ENCODE peak calls at places on chromosomes 16 and 17, in eight cellular contexts. One of them, this sample, is unnamed.

GRCh38 chr17:19248923-19249574 is 11.9 kb downstream of the EPN2 start:
- DNase-seq in fibroblast of mammary gland: peak; percentile 95
- DNase-seq in HFFc6: peak; percentile 89
- DNase-seq in neural crest cell: no peak
- DNase-seq in dorsolateral prefrontal cortex: peak; percentile 72
- DNase-seq in cardiac muscle cell: no peak
- DNase-seq in BJ: peak; percentile 58
- DNase-seq in heart left ventricle: peak; percentile 76
- DNase-seq in this sample: peak; percentile 10

GRCh38 chr17:57902800-57903759 is 52.1 kb downstream of the CUEDC1 start:
- DNase-seq in cardiac muscle cell: no peak
- DNase-seq in fibroblast of mammary gland: peak; percentile 85
- DNase-seq in HFFc6: peak; percentile 80
- DNase-seq in neural crest cell: no peak
- DNase-seq in dorsolateral prefrontal cortex: peak; percentile 71
- DNase-seq in heart left ventricle: peak; percentile 92
- DNase-seq in BJ: peak; percentile 68
- DNase-seq in this sample: no peak

GRCh38 chr17:34151081-34151480 is 104.0 kb upstream of the CCL2 start:
- DNase-seq in HFFc6: peak; percentile 3
- DNase-seq in heart left ventricle: no peak
- DNase-seq in neural crest cell: no peak
- DNase-seq in fibroblast of mammary gland: no peak
- DNase-seq in dorsolateral prefrontal cortex: no peak
- DNase-seq in BJ: peak; percentile 8
- DNase-seq in cardiac muscle cell: no peak
- DNase-seq in this sample: no peak

GRCh38 chr16:50665128-50665878 is 15.8 kb downstream of the SNX20 start:
- DNase-seq in cardiac muscle cell: peak; percentile 83
- DNase-seq in neural crest cell: peak; percentile 98
- DNase-seq in heart left ventricle: peak; percentile 78
- DNase-seq in HFFc6: peak; percentile 53
- DNase-seq in dorsolateral prefrontal cortex: no peak
- DNase-seq in fibroblast of mammary gland: peak; percentile 64
- DNase-seq in BJ: peak; percentile 4
- DNase-seq in this sample: peak; percentile 88

GRCh38 chr17:72518810-72519597 is 398.2 kb downstream of the SOX9 start:
- DNase-seq in BJ: no peak
- DNase-seq in cardiac muscle cell: no peak
- DNase-seq in neural crest cell: no peak
- DNase-seq in heart left ventricle: no peak
- DNase-seq in dorsolateral prefrontal cortex: no peak
- DNase-seq in HFFc6: no peak
- DNase-seq in fibroblast of mammary gland: no peak
- DNase-seq in this sample: no peak

GRCh38 chr16:84036982-84037425 is 5.6 kb downstream of the SLC38A8 start:
- DNase-seq in dorsolateral prefrontal cortex: no peak
- DNase-seq in cardiac muscle cell: no peak
- DNase-seq in fibroblast of mammary gland: no peak
- DNase-seq in HFFc6: no peak
- DNase-seq in heart left ventricle: no peak
- DNase-seq in BJ: no peak
- DNase-seq in neural crest cell: no peak
- DNase-seq in this sample: no peak

GRCh38 chr17:67181825-67182224 is 63.2 kb downstream of the HELZ start:
- DNase-seq in HFFc6: no peak
- DNase-seq in dorsolateral prefrontal cortex: no peak
- DNase-seq in fibroblast of mammary gland: no peak
- DNase-seq in cardiac muscle cell: no peak
- DNase-seq in BJ: no peak
- DNase-seq in neural crest cell: no peak
- DNase-seq in heart left ventricle: no peak
- DNase-seq in this sample: no peak

GRCh38 chr17:75731086-75731715 is 9.9 kb downstream of the ITGB4 start:
- DNase-seq in neural crest cell: no peak
- DNase-seq in HFFc6: no peak
- DNase-seq in fibroblast of mammary gland: no peak
- DNase-seq in dorsolateral prefrontal cortex: no peak
- DNase-seq in heart left ventricle: no peak
- DNase-seq in cardiac muscle cell: no peak
- DNase-seq in BJ: no peak
- DNase-seq in this sample: no peak

GRCh38 chr17:20073056-20073979 is 64.2 kb downstream of the SPECC1 start:
- DNase-seq in heart left ventricle: peak; percentile 78
- DNase-seq in dorsolateral prefrontal cortex: no peak
- DNase-seq in HFFc6: no peak
- DNase-seq in cardiac muscle cell: no peak
- DNase-seq in BJ: no peak
- DNase-seq in fibroblast of mammary gland: peak; percentile 51
- DNase-seq in neural crest cell: no peak
- DNase-seq in this sample: no peak

GRCh38 chr17:42530952-42531454 is 5.0 kb upstream of the NAGLU start:
- DNase-seq in neural crest cell: no peak
- DNase-seq in heart left ventricle: no peak
- DNase-seq in fibroblast of mammary gland: no peak
- DNase-seq in dorsolateral prefrontal cortex: no peak
- DNase-seq in cardiac muscle cell: no peak
- DNase-seq in BJ: no peak
- DNase-seq in HFFc6: no peak
- DNase-seq in this sample: no peak

GRCh38 chr17:42527932-42528331 is 8.1 kb upstream of the NAGLU start:
- DNase-seq in BJ: no peak
- DNase-seq in cardiac muscle cell: no peak
- DNase-seq in heart left ventricle: no peak
- DNase-seq in dorsolateral prefrontal cortex: no peak
- DNase-seq in fibroblast of mammary gland: no peak
- DNase-seq in neural crest cell: no peak
- DNase-seq in HFFc6: no peak
- DNase-seq in this sample: no peak

GRCh38 chr17:42529054-42529453 is 7.0 kb upstream of the NAGLU start:
- DNase-seq in cardiac muscle cell: no peak
- DNase-seq in HFFc6: no peak
- DNase-seq in fibroblast of mammary gland: no peak
- DNase-seq in heart left ventricle: no peak
- DNase-seq in neural crest cell: no peak
- DNase-seq in BJ: no peak
- DNase-seq in dorsolateral prefrontal cortex: no peak
- DNase-seq in this sample: no peak

GRCh38 chr17:42535400-42536047 is 517 bp upstream of the NAGLU start:
- DNase-seq in cardiac muscle cell: no peak
- DNase-seq in dorsolateral prefrontal cortex: no peak
- DNase-seq in BJ: no peak
- DNase-seq in fibroblast of mammary gland: no peak
- DNase-seq in neural crest cell: no peak
- DNase-seq in heart left ventricle: no peak
- DNase-seq in HFFc6: no peak
- DNase-seq in this sample: no peak

DNA sequence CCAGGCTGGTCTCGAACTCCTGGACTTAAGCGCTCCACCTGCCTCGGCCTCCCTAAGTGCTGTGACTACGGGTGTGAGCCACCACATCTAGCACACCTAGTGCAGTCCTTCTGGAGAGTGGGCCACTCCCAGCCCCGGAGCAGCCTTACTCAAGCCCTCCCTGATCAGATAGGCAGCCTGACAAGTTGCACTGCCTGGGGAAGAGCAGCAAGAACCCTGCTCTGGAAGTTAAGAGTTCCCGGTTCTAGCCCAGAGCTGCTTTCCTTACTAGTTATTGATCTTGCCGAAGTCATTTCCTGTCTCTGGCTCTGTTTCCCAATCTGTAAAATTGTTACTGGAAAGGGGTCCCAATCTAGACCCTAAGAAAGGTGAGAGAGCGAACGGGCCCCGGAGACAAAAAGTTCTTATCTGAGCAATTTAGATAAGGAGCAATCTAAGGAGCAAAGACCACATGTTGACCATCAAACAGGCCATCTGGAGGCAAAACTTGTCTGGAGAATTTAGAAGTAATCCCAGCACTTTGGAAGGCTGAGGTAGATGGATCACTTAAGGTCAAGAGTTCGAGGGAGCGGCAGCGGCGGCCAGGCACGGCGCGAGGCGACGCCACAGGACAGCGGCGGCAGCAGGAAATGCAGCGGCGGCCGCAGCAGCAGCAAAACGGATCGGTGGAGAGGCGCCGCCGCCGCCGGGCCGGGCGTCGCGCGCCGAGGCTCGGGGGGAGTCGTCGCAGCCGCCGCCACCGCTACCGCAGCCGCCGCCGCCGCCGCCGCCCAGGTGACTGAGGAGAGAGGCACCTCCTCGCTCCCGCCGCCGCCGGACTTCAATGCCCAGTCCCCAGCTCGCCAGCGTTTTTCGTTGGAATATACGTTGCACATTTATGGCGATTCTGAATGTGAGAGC is 4.3 kb upstream of the NAGLU start:
- DNase-seq in HFFc6: peak; percentile 37
- DNase-seq in neural crest cell: peak; percentile 47
- DNase-seq in dorsolateral prefrontal cortex: no peak
- DNase-seq in heart left ventricle: peak; percentile 79
- DNase-seq in cardiac muscle cell: peak; percentile 76
- DNase-seq in BJ: no peak
- DNase-seq in fibroblast of mammary gland: peak; percentile 42
- DNase-seq in this sample: peak; percentile 74
- TF ChIP-seq CTCF in HFFc6: peak; percentile 68
- TF ChIP-seq CTCF in neural crest cell: peak; percentile 62
- TF ChIP-seq CTCF in dorsolateral prefrontal cortex: peak; percentile 56
- TF ChIP-seq CTCF in heart left ventricle: peak; percentile 19
- TF ChIP-seq CTCF in cardiac muscle cell: peak; percentile 37
- TF ChIP-seq CTCF in BJ: peak; percentile 51
- TF ChIP-seq CTCF in fibroblast of mammary gland: peak; percentile 25
- TF ChIP-seq CTCF in this sample: peak; percentile 27

GRCh38 chr17:1716076-1716911 is 6.1 kb upstream of the TLCD2 start:
- DNase-seq in BJ: peak; percentile 100
- DNase-seq in neural crest cell: peak; percentile 99
- DNase-seq in HFFc6: peak; percentile 100
- DNase-seq in dorsolateral prefrontal cortex: peak; percentile 100
- DNase-seq in fibroblast of mammary gland: peak; percentile 100
- DNase-seq in cardiac muscle cell: peak; percentile 100
- DNase-seq in heart left ventricle: peak; percentile 100
- DNase-seq in this sample: peak; percentile 100
- TF ChIP-seq CTCF in BJ: peak; percentile 37
- TF ChIP-seq CTCF in neural crest cell: no peak
- TF ChIP-seq CTCF in HFFc6: peak; percentile 33
- TF ChIP-seq CTCF in dorsolateral prefrontal cortex: peak; percentile 36
- TF ChIP-seq CTCF in fibroblast of mammary gland: no peak
- TF ChIP-seq CTCF in cardiac muscle cell: peak; percentile 30
- TF ChIP-seq CTCF in heart left ventricle: no peak
- TF ChIP-seq CTCF in this sample: no peak

DNA sequence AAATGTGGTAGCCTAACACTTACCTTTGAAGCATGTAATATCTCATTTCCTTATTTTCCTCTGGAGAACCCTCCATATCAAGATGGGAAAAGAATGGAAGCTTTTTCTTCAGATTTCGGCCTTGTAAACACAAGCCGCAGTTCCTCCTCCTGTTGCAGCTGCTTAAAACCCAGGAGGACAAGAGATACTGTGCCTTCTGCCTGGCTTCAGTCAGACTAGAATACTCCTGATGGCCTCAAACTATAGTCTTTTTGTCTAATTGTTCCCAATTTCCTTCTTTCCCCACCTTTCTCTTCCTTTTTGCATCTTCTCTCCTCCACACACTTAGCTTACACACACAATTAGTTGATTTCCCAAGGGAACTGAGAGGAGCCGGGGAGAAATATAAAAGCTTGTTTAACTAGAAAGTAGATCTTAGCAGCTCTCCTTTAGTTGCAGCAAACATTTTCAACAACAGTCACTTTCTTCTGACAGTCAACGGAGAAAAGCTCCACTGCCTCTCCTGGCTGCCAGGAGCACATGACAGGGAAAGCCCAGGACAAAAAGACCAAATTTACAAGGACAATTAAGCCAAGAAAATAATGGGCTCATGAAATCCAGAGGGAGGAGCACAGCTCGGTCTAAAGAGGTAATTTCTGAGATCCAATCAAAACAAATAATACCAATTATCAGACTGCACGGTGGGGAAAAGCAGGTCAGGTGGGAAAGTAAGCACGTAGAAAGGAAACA is 76.4 kb upstream of the C17orf78 start:
- DNase-seq in fibroblast of mammary gland: peak; percentile 19
- DNase-seq in HFFc6: no peak
- DNase-seq in BJ: no peak
- DNase-seq in neural crest cell: no peak
- DNase-seq in cardiac muscle cell: no peak
- DNase-seq in dorsolateral prefrontal cortex: no peak
- DNase-seq in heart left ventricle: no peak
- DNase-seq in this sample: no peak
- TF ChIP-seq CTCF in fibroblast of mammary gland: no peak
- TF ChIP-seq CTCF in HFFc6: no peak
- TF ChIP-seq CTCF in BJ: no peak
- TF ChIP-seq CTCF in neural crest cell: no peak
- TF ChIP-seq CTCF in cardiac muscle cell: no peak
- TF ChIP-seq CTCF in dorsolateral prefrontal cortex: no peak
- TF ChIP-seq CTCF in heart left ventricle: no peak
- TF ChIP-seq CTCF in this sample: no peak

DNA sequence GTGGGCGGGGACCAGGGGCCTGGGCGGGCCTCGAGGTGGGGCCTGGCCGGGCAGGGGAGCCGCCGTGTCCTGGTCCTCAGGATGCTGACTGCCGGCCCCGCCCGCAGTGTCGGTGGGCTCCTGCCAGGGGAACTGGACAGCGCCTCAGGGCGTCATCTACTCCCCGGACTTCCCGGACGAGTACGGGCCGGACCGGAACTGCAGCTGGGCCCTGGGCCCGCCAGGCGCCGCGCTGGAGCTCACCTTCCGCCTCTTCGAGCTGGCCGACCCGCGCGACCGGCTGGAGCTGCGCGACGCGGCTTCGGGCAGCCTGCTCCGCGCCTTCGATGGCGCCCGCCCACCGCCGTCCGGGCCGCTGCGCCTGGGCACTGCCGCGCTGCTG is 2.4 kb upstream of the PAQR4 start:
- DNase-seq in heart left ventricle: no peak
- DNase-seq in HFFc6: no peak
- DNase-seq in fibroblast of mammary gland: no peak
- DNase-seq in neural crest cell: no peak
- DNase-seq in dorsolateral prefrontal cortex: no peak
- DNase-seq in cardiac muscle cell: no peak
- DNase-seq in BJ: no peak
- DNase-seq in this sample: no peak
- TF ChIP-seq CTCF in heart left ventricle: no peak
- TF ChIP-seq CTCF in HFFc6: no peak
- TF ChIP-seq CTCF in fibroblast of mammary gland: no peak
- TF ChIP-seq CTCF in neural crest cell: no peak
- TF ChIP-seq CTCF in dorsolateral prefrontal cortex: no peak
- TF ChIP-seq CTCF in cardiac muscle cell: no peak
- TF ChIP-seq CTCF in BJ: peak; percentile 2
- TF ChIP-seq CTCF in this sample: no peak

GRCh38 chr17:5092139-5093010 is 14.1 kb downstream of the ZFP3 start:
- DNase-seq in cardiac muscle cell: no peak
- DNase-seq in neural crest cell: no peak
- DNase-seq in fibroblast of mammary gland: no peak
- DNase-seq in dorsolateral prefrontal cortex: no peak
- DNase-seq in HFFc6: no peak
- DNase-seq in BJ: no peak
- DNase-seq in heart left ventricle: no peak
- DNase-seq in this sample: no peak
- TF ChIP-seq CTCF in cardiac muscle cell: no peak
- TF ChIP-seq CTCF in neural crest cell: no peak
- TF ChIP-seq CTCF in fibroblast of mammary gland: no peak
- TF ChIP-seq CTCF in dorsolateral prefrontal cortex: no peak
- TF ChIP-seq CTCF in HFFc6: no peak
- TF ChIP-seq CTCF in BJ: no peak
- TF ChIP-seq CTCF in heart left ventricle: no peak
- TF ChIP-seq CTCF in this sample: no peak

GRCh38 chr17:55549140-55549539 is 37.9 kb upstream of the SMIM36 start:
- DNase-seq in neural crest cell: no peak
- DNase-seq in cardiac muscle cell: peak; percentile 53
- DNase-seq in fibroblast of mammary gland: no peak
- DNase-seq in dorsolateral prefrontal cortex: no peak
- DNase-seq in heart left ventricle: no peak
- DNase-seq in HFFc6: no peak
- DNase-seq in BJ: no peak
- DNase-seq in this sample: no peak
- TF ChIP-seq CTCF in neural crest cell: peak; percentile 20
- TF ChIP-seq CTCF in cardiac muscle cell: peak; percentile 42
- TF ChIP-seq CTCF in fibroblast of mammary gland: peak; percentile 2
- TF ChIP-seq CTCF in dorsolateral prefrontal cortex: no peak
- TF ChIP-seq CTCF in heart left ventricle: no peak
- TF ChIP-seq CTCF in HFFc6: peak; percentile 66
- TF ChIP-seq CTCF in BJ: peak; percentile 36
- TF ChIP-seq CTCF in this sample: peak; percentile 12